ENCODE peak calls at places on chromosomes 12 and 14, in six cellular contexts. One of them, this sample, is unnamed.

GRCh38 chr14:22906073-22906472 is 12.9 kb downstream of the RBM23 start:
- DNase-seq in GF-D8: no peak
- DNase-seq in EH: no peak
- DNase-seq in activated CD4-positive, CD25-positive, alpha-beta regulatory T cell treated with anti-CD3 and anti-CD28 coated beads, Interleukin-2, amount 50 U/mL, for 16 hours: no peak
- DNase-seq in CD4-positive, alpha-beta memory T cell: no peak
- DNase-seq in vagina: no peak
- DNase-seq in this sample: no peak

GRCh38 chr14:24052656-24053547 is 1.1 kb downstream of the CARMIL3 start:
- DNase-seq in GF-D8: no peak
- DNase-seq in EH: no peak
- DNase-seq in activated CD4-positive, CD25-positive, alpha-beta regulatory T cell treated with anti-CD3 and anti-CD28 coated beads, Interleukin-2, amount 50 U/mL, for 16 hours: peak
- DNase-seq in CD4-positive, alpha-beta memory T cell: no peak
- DNase-seq in vagina: no peak
- DNase-seq in this sample: peak

GRCh38 chr14:81298911-81299310 is 78.2 kb upstream of the GTF2A1 start:
- DNase-seq in GF-D8: no peak
- DNase-seq in EH: no peak
- DNase-seq in activated CD4-positive, CD25-positive, alpha-beta regulatory T cell treated with anti-CD3 and anti-CD28 coated beads, Interleukin-2, amount 50 U/mL, for 16 hours: no peak
- DNase-seq in CD4-positive, alpha-beta memory T cell: no peak
- DNase-seq in vagina: no peak
- DNase-seq in this sample: no peak

GRCh38 chr14:87334997-87335675 is 657.8 kb downstream of the GALC start:
- DNase-seq in GF-D8: no peak
- DNase-seq in EH: no peak
- DNase-seq in activated CD4-positive, CD25-positive, alpha-beta regulatory T cell treated with anti-CD3 and anti-CD28 coated beads, Interleukin-2, amount 50 U/mL, for 16 hours: no peak
- DNase-seq in CD4-positive, alpha-beta memory T cell: no peak
- DNase-seq in vagina: no peak
- DNase-seq in this sample: no peak

GRCh38 chr12:7981446-7981845 is 45.5 kb upstream of the SLC2A3 start:
- DNase-seq in GF-D8: no peak
- DNase-seq in EH: no peak
- DNase-seq in activated CD4-positive, CD25-positive, alpha-beta regulatory T cell treated with anti-CD3 and anti-CD28 coated beads, Interleukin-2, amount 50 U/mL, for 16 hours: no peak
- DNase-seq in CD4-positive, alpha-beta memory T cell: no peak
- DNase-seq in vagina: no peak
- DNase-seq in this sample: no peak

GRCh38 chr12:103373088-103373523 is 122.7 kb downstream of the C12orf42 start:
- DNase-seq in GF-D8: no peak
- DNase-seq in EH: no peak
- DNase-seq in activated CD4-positive, CD25-positive, alpha-beta regulatory T cell treated with anti-CD3 and anti-CD28 coated beads, Interleukin-2, amount 50 U/mL, for 16 hours: no peak
- DNase-seq in CD4-positive, alpha-beta memory T cell: no peak
- DNase-seq in vagina: no peak
- DNase-seq in this sample: no peak

GRCh38 chr12:124663206-124663605 is 95.8 kb upstream of the NCOR2 start:
- DNase-seq in GF-D8: no peak
- DNase-seq in EH: no peak
- DNase-seq in activated CD4-positive, CD25-positive, alpha-beta regulatory T cell treated with anti-CD3 and anti-CD28 coated beads, Interleukin-2, amount 50 U/mL, for 16 hours: no peak
- DNase-seq in CD4-positive, alpha-beta memory T cell: no peak
- DNase-seq in vagina: no peak
- DNase-seq in this sample: no peak

GRCh38 chr12:29921307-29921706 is 137.6 kb upstream of the TMTC1 start:
- DNase-seq in GF-D8: no peak
- DNase-seq in EH: peak
- DNase-seq in activated CD4-positive, CD25-positive, alpha-beta regulatory T cell treated with anti-CD3 and anti-CD28 coated beads, Interleukin-2, amount 50 U/mL, for 16 hours: no peak
- DNase-seq in CD4-positive, alpha-beta memory T cell: no peak
- DNase-seq in vagina: no peak
- DNase-seq in this sample: no peak

GRCh38 chr12:51246254-51246853 is 7.7 kb downstream of the DAZAP2 start:
- DNase-seq in GF-D8: peak
- DNase-seq in EH: peak
- DNase-seq in activated CD4-positive, CD25-positive, alpha-beta regulatory T cell treated with anti-CD3 and anti-CD28 coated beads, Interleukin-2, amount 50 U/mL, for 16 hours: no peak
- DNase-seq in CD4-positive, alpha-beta memory T cell: peak
- DNase-seq in vagina: no peak
- DNase-seq in this sample: no peak